ENCODE peak calls at places on chromosomes 1 and 21, in four cellular contexts. S is neural progenitor cell, N is NCI-H748 treated with DMSO at 0.1 percent for 48 hours, Z is upper lobe of right lung. A is an unnamed sample.

GRCh38 chr1:28087614-28088167 is 719 bp downstream of the EYA3 start:
- DNase-seq in S (peak), N (no peak), Z (no peak), A (no peak)

GRCh38 chr1:197781998-197782718 is 6.9 kb upstream of the DENND1B start:
- DNase-seq in S (no peak), N (no peak), Z (no peak), A (no peak)

GRCh38 chr1:18949689-18950414 is 6.6 kb downstream of the IFFO2 start:
- DNase-seq in S (peak), N (no peak), Z (no peak), A (no peak)

GRCh38 chr21:45001134-45002095 is 61.6 kb downstream of the SLX9 start:
- DNase-seq in S (no peak), N (no peak), Z (peak), A (peak)

GRCh38 chr1:177723533-177723932 is 246.3 kb downstream of the SEC16B start:
- DNase-seq in S (no peak), N (no peak), Z (no peak), A (no peak)

GRCh38 chr1:29518183-29518835 is 282.0 kb downstream of the PTPRU start:
- DNase-seq in S (no peak), N (no peak), Z (peak), A (no peak)

GRCh38 chr1:161139765-161140164 is 7.3 kb upstream of the DEDD start:
- DNase-seq in S (peak), N (peak), Z (no peak), A (no peak)

GRCh38 chr1:235108876-235109275 is 19.8 kb downstream of the TOMM20 start:
- DNase-seq in S (no peak), N (no peak), Z (no peak), A (no peak)

GRCh38 chr1:167054946-167055630 is 35.1 kb downstream of the GPA33 start:
- DNase-seq in S (no peak), N (no peak), Z (no peak), A (no peak)

GRCh38 chr1:186492531-186493291 is 31.8 kb upstream of the PDC start:
- DNase-seq in S (no peak), N (no peak), Z (no peak), A (no peak)

GRCh38 chr1:205360166-205360565 is 3.4 kb upstream of the KLHDC8A start:
- DNase-seq in S (peak), N (no peak), Z (peak), A (no peak)

GRCh38 chr21:17819878-17820232 is 699 bp upstream of the C21orf91 start:
- DNase-seq in S (no peak), N (peak), Z (no peak), A (no peak)

GRCh38 chr1:86067626-86068025 is 88.9 kb downstream of the COL24A1 start:
- DNase-seq in S (no peak), N (no peak), Z (no peak), A (no peak)

GRCh38 chr1:15386128-15386824 is 23.4 kb upstream of the EFHD2 start:
- DNase-seq in S (peak), N (no peak), Z (no peak), A (no peak)

GRCh38 chr1:94218332-94218731 is 19.1 kb downstream of the ARHGAP29 start:
- DNase-seq in S (no peak), N (no peak), Z (no peak), A (no peak)

GRCh38 chr1:110233861-110234260 is 23.7 kb downstream of the KCNC4 start:
- DNase-seq in S (no peak), N (no peak), Z (no peak), A (no peak)

GRCh38 chr1:25090707-25091422 is 141.4 kb downstream of the SYF2 start:
- DNase-seq in S (no peak), N (no peak), Z (no peak), A (no peak)

GRCh38 chr1:9070421-9071015 is 1.1 kb upstream of the SLC2A5 start:
- DNase-seq in S (no peak), N (no peak), Z (no peak), A (no peak)

GRCh38 chr1:147078606-147079399 is 93.5 kb downstream of the PRKAB2 start:
- DNase-seq in S (no peak), N (no peak), Z (no peak), A (no peak)

GRCh38 chr1:93537924-93538323 is 90.0 kb downstream of the FNBP1L start:
- DNase-seq in S (no peak), N (no peak), Z (no peak), A (no peak)

GRCh38 chr1:225845633-225846259 is 35.8 kb downstream of the EPHX1 start:
- DNase-seq in S (peak), N (peak), Z (peak), A (peak)

GRCh38 chr1:17574502-17574901 is 35.0 kb downstream of the ARHGEF10L start:
- DNase-seq in S (peak), N (no peak), Z (no peak), A (no peak)

GRCh38 chr21:32940079-32941014 is 85.4 kb upstream of the OLIG2 start:
- DNase-seq in S (peak), N (peak), Z (no peak), A (no peak)

GRCh38 chr1:29826646-29827045 is 590.3 kb downstream of the PTPRU start:
- DNase-seq in S (no peak), N (no peak), Z (no peak), A (peak)

GRCh38 chr1:70168283-70168682 is 37.1 kb downstream of the LRRC40 start:
- DNase-seq in S (no peak), N (no peak), Z (no peak), A (no peak)